ENCODE peak calls at places on chromosomes 7 and 10, in five cellular contexts. One of them, this sample, is unnamed.
A peak's percentile ranks its signal among the peaks of the same experiment; 100 is the strongest.

GRCh38 chr7:133077394-133077793 is 4.5 kb downstream of the CHCHD3 start:
- DNase-seq in suprapubic skin: no peak
- DNase-seq in adipocyte: no peak
- DNase-seq in upper lobe of right lung: no peak
- DNase-seq in body of pancreas: no peak
- DNase-seq in this sample: no peak

GRCh38 chr7:13628231-13629001 is 361.1 kb downstream of the ETV1 start:
- DNase-seq in adipocyte: peak; percentile 9
- DNase-seq in suprapubic skin: no peak
- DNase-seq in body of pancreas: no peak
- DNase-seq in upper lobe of right lung: no peak
- DNase-seq in this sample: no peak

GRCh38 chr10:122567056-122567660 is 6.6 kb downstream of the DMBT1 start:
- DNase-seq in suprapubic skin: no peak
- DNase-seq in body of pancreas: peak; percentile 44
- DNase-seq in adipocyte: peak; percentile 29
- DNase-seq in upper lobe of right lung: no peak
- DNase-seq in this sample: no peak

GRCh38 chr7:34013421-34013820 is 108.1 kb downstream of the BMPER start:
- DNase-seq in adipocyte: peak; percentile 19
- DNase-seq in suprapubic skin: no peak
- DNase-seq in body of pancreas: no peak
- DNase-seq in upper lobe of right lung: no peak
- DNase-seq in this sample: no peak

GRCh38 chr7:100983451-100984187 is 14.3 kb downstream of the MUC12 start:
- DNase-seq in adipocyte: peak; percentile 85
- DNase-seq in suprapubic skin: no peak
- DNase-seq in body of pancreas: no peak
- DNase-seq in upper lobe of right lung: no peak
- DNase-seq in this sample: no peak

GRCh38 chr7:3294432-3295100 is 6.5 kb upstream of the SDK1 start:
- DNase-seq in body of pancreas: peak; percentile 76
- DNase-seq in suprapubic skin: no peak
- DNase-seq in adipocyte: no peak
- DNase-seq in upper lobe of right lung: no peak
- DNase-seq in this sample: no peak

GRCh38 chr10:7239312-7239985 is 171.4 kb downstream of the SFMBT2 start:
- DNase-seq in suprapubic skin: no peak
- DNase-seq in upper lobe of right lung: no peak
- DNase-seq in adipocyte: no peak
- DNase-seq in body of pancreas: no peak
- DNase-seq in this sample: no peak

GRCh38 chr7:142088022-142088714 is 23.4 kb upstream of the MGAM2 start:
- DNase-seq in suprapubic skin: no peak
- DNase-seq in upper lobe of right lung: no peak
- DNase-seq in adipocyte: no peak
- DNase-seq in body of pancreas: peak; percentile 71
- DNase-seq in this sample: no peak

GRCh38 chr10:101782811-101783735 is at the start of gene NPM3:
- DNase-seq in adipocyte: peak; percentile 95
- DNase-seq in body of pancreas: peak; percentile 78
- DNase-seq in upper lobe of right lung: peak; percentile 89
- DNase-seq in suprapubic skin: peak; percentile 94
- DNase-seq in this sample: peak; percentile 84

GRCh38 chr7:49708590-49708989 is 64.8 kb upstream of the VWC2 start:
- DNase-seq in suprapubic skin: no peak
- DNase-seq in adipocyte: no peak
- DNase-seq in upper lobe of right lung: no peak
- DNase-seq in body of pancreas: no peak
- DNase-seq in this sample: no peak

GRCh38 chr7:11261470-11261869 is 287.8 kb downstream of the PHF14 start:
- DNase-seq in adipocyte: no peak
- DNase-seq in suprapubic skin: no peak
- DNase-seq in body of pancreas: peak; percentile 42
- DNase-seq in upper lobe of right lung: no peak
- DNase-seq in this sample: no peak

GRCh38 chr7:130641497-130641896 is 27.1 kb downstream of the COPG2 start:
- DNase-seq in body of pancreas: no peak
- DNase-seq in upper lobe of right lung: no peak
- DNase-seq in adipocyte: no peak
- DNase-seq in suprapubic skin: no peak
- DNase-seq in this sample: no peak

GRCh38 chr7:120089968-120090367 is 183.0 kb upstream of the KCND2 start:
- DNase-seq in upper lobe of right lung: no peak
- DNase-seq in body of pancreas: no peak
- DNase-seq in adipocyte: peak; percentile 56
- DNase-seq in suprapubic skin: no peak
- DNase-seq in this sample: no peak

GRCh38 chr7:127317447-127317961 is 64.8 kb upstream of the GRM8 start:
- DNase-seq in suprapubic skin: no peak
- DNase-seq in body of pancreas: no peak
- DNase-seq in upper lobe of right lung: no peak
- DNase-seq in adipocyte: peak; percentile 25
- DNase-seq in this sample: no peak

GRCh38 chr7:91348686-91349085 is 84.5 kb downstream of the FZD1 start:
- DNase-seq in upper lobe of right lung: no peak
- DNase-seq in adipocyte: peak; percentile 19
- DNase-seq in suprapubic skin: no peak
- DNase-seq in body of pancreas: no peak
- DNase-seq in this sample: no peak

DNA sequence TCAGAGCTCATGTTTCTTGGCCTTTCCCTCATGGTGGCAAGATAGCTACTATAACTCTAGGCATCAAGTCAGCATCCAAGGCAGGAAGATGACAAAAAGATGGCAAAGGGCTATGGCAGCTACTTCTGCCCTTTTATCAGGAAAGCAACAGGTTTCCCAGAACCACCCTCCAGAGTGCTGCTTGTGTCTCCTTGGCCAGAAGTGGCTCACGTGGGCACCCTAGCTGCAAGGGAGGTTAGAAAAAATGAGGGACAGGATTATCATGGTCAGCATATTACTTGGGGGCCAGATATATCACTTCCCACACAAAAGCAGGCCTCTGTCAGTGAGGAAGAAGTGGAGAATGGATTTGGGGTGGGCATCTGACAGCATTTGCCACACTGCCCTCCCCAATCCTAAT is 24.3 kb upstream of the C10orf105 start:
- DNase-seq in adipocyte: no peak
- DNase-seq in upper lobe of right lung: no peak
- DNase-seq in body of pancreas: no peak
- DNase-seq in suprapubic skin: no peak
- DNase-seq in this sample: no peak
- H3K4me1 ChIP-seq in adipocyte: peaks cover 39% of the 10 kb centered on the region
- H3K4me1 ChIP-seq in upper lobe of right lung: peaks cover 40% of the 10 kb centered on the region
- H3K4me1 ChIP-seq in body of pancreas: peaks cover 27% of the 10 kb centered on the region
- H3K4me1 ChIP-seq in suprapubic skin: peaks cover 72% of the 10 kb centered on the region
- H3K4me1 ChIP-seq in this sample: peaks cover 11% of the 10 kb centered on the region

GRCh38 chr7:155454183-155455112 is 3.5 kb upstream of the EN2 start:
- DNase-seq in body of pancreas: no peak
- DNase-seq in suprapubic skin: no peak
- DNase-seq in upper lobe of right lung: peak; percentile 39
- DNase-seq in adipocyte: no peak
- DNase-seq in this sample: no peak
- H3K27me3 ChIP-seq in body of pancreas: peaks cover 4% of the 10 kb centered on the region
- H3K27me3 ChIP-seq in suprapubic skin: peaks cover 97% of the 10 kb centered on the region
- H3K27me3 ChIP-seq in upper lobe of right lung: peaks cover 93% of the 10 kb centered on the region
- H3K27me3 ChIP-seq in adipocyte: peaks cover 57% of the 10 kb centered on the region
- H3K27me3 ChIP-seq in this sample: peaks cover 95% of the 10 kb centered on the region

GRCh38 chr7:150742286-150742968 is 5.2 kb downstream of the GIMAP5 start:
- DNase-seq in adipocyte: no peak
- DNase-seq in suprapubic skin: no peak
- DNase-seq in upper lobe of right lung: no peak
- DNase-seq in body of pancreas: no peak
- DNase-seq in this sample: no peak

GRCh38 chr7:150746931-150747330 is 9.7 kb downstream of the GIMAP5 start:
- DNase-seq in adipocyte: no peak
- DNase-seq in body of pancreas: no peak
- DNase-seq in suprapubic skin: no peak
- DNase-seq in upper lobe of right lung: no peak
- DNase-seq in this sample: no peak

GRCh38 chr7:150745868-150746267 is 8.7 kb downstream of the GIMAP5 start:
- DNase-seq in body of pancreas: no peak
- DNase-seq in suprapubic skin: no peak
- DNase-seq in upper lobe of right lung: no peak
- DNase-seq in adipocyte: no peak
- DNase-seq in this sample: no peak

GRCh38 chr7:150745086-150745485 is 7.9 kb downstream of the GIMAP5 start:
- DNase-seq in upper lobe of right lung: no peak
- DNase-seq in suprapubic skin: no peak
- DNase-seq in adipocyte: no peak
- DNase-seq in body of pancreas: no peak
- DNase-seq in this sample: no peak

GRCh38 chr7:150744041-150744656 is 6.9 kb downstream of the GIMAP5 start:
- DNase-seq in adipocyte: no peak
- DNase-seq in body of pancreas: no peak
- DNase-seq in suprapubic skin: no peak
- DNase-seq in upper lobe of right lung: no peak
- DNase-seq in this sample: no peak
- H3K4me1 ChIP-seq in adipocyte: no peaks in the 10 kb centered on the region
- H3K4me1 ChIP-seq in body of pancreas: peaks cover 9% of the 10 kb centered on the region
- H3K4me1 ChIP-seq in suprapubic skin: no peaks in the 10 kb centered on the region
- H3K4me1 ChIP-seq in upper lobe of right lung: peaks cover 8% of the 10 kb centered on the region
- H3K4me1 ChIP-seq in this sample: no peaks in the 10 kb centered on the region

GRCh38 chr7:94908204-94909022 is 1.0 kb downstream of the PPP1R9A start:
- DNase-seq in upper lobe of right lung: peak; percentile 74
- DNase-seq in body of pancreas: peak; percentile 52
- DNase-seq in adipocyte: peak; percentile 22
- DNase-seq in suprapubic skin: no peak
- DNase-seq in this sample: no peak

GRCh38 chr7:94909023-94909466 is 1.7 kb downstream of the PPP1R9A start:
- DNase-seq in body of pancreas: no peak
- DNase-seq in suprapubic skin: no peak
- DNase-seq in upper lobe of right lung: no peak
- DNase-seq in adipocyte: peak; percentile 4
- DNase-seq in this sample: no peak

GRCh38 chr7:94907420-94908203 is at the start of gene PPP1R9A:
- DNase-seq in body of pancreas: peak; percentile 69
- DNase-seq in upper lobe of right lung: peak; percentile 81
- DNase-seq in suprapubic skin: no peak
- DNase-seq in adipocyte: peak; percentile 52
- DNase-seq in this sample: no peak

GRCh38 chr7:94906035-94906796 is 1.2 kb upstream of the PPP1R9A start:
- DNase-seq in upper lobe of right lung: no peak
- DNase-seq in suprapubic skin: no peak
- DNase-seq in body of pancreas: no peak
- DNase-seq in adipocyte: no peak
- DNase-seq in this sample: no peak

DNA sequence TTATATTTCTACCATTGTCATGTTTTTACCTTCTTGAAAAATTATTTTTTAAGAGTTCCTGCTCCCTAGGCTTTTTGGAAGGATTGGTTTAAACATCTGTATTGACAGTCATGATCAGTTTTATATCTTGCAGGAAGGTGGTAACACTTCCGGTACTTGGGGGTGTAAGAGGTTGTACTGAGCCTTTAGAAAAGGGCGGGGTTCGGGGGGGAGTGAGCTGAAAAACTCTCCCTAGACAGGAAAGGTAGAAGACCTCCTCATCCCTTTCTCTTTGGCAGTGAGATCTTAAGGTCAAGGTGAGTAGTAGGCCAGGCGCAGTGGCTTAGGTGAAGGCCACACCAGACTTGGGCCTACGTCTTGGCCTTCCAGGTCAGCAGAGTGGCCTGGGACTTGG is 371 bp upstream of the PPP1R9A start:
- DNase-seq in suprapubic skin: no peak
- DNase-seq in adipocyte: no peak
- DNase-seq in upper lobe of right lung: no peak
- DNase-seq in body of pancreas: no peak
- DNase-seq in this sample: no peak
- H3K27me3 ChIP-seq in suprapubic skin: peaks cover 33% of the 10 kb centered on the region
- H3K27me3 ChIP-seq in adipocyte: no peaks in the 10 kb centered on the region
- H3K27me3 ChIP-seq in upper lobe of right lung: no peaks in the 10 kb centered on the region
- H3K27me3 ChIP-seq in body of pancreas: no peaks in the 10 kb centered on the region
- H3K27me3 ChIP-seq in this sample: peaks cover 57% of the 10 kb centered on the region

DNA sequence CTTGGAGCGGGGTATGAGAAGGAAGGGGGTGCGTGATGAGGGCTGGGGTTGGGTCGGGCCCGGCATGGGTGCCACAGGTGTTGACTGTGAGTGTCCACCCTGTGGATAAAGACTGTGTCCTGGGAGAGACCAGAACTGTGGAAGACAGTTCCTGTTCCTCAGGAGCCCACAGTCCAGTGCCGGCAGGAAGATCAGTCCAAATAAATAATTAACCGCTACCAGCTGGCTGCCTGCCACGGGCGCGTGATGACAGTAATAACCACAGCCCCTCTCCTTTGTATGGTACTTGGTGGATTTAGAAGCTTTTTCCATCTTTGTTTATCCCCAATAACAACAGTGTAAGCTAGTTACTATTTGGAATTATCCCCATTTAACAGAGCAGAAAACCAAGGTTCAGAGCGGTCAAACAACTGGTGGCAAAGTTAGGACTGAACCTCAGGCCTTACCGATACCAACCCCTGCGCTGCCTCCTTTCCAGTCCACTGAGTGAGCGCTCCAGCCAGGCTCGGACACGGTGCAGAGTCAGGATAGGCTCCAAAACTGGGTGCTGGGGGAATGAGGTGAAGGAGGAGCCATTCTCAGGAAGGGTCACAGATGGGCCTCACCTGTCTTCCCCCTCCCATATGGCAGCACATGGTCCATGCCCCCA is 5.1 kb downstream of the ZMIZ1 start:
- DNase-seq in adipocyte: no peak
- DNase-seq in suprapubic skin: no peak
- DNase-seq in upper lobe of right lung: peak; percentile 79
- DNase-seq in body of pancreas: peak; percentile 68
- DNase-seq in this sample: peak; percentile 89
- H3K4me1 ChIP-seq in adipocyte: peaks cover 73% of the 10 kb centered on the region
- H3K4me1 ChIP-seq in suprapubic skin: peaks cover 76% of the 10 kb centered on the region
- H3K4me1 ChIP-seq in upper lobe of right lung: peaks cover 74% of the 10 kb centered on the region
- H3K4me1 ChIP-seq in body of pancreas: peaks cover 77% of the 10 kb centered on the region
- H3K4me1 ChIP-seq in this sample: peaks cover 74% of the 10 kb centered on the region

GRCh38 chr7:19958309-19958896 is 185.0 kb upstream of the TMEM196 start:
- DNase-seq in upper lobe of right lung: no peak
- DNase-seq in adipocyte: no peak
- DNase-seq in suprapubic skin: no peak
- DNase-seq in body of pancreas: no peak
- DNase-seq in this sample: peak; percentile 52
- H3K27me3 ChIP-seq in upper lobe of right lung: no peaks in the 10 kb centered on the region
- H3K27me3 ChIP-seq in adipocyte: no peaks in the 10 kb centered on the region
- H3K27me3 ChIP-seq in suprapubic skin: no peaks in the 10 kb centered on the region
- H3K27me3 ChIP-seq in body of pancreas: no peaks in the 10 kb centered on the region
- H3K27me3 ChIP-seq in this sample: no peaks in the 10 kb centered on the region

GRCh38 chr10:517872-518475 is 171.5 kb downstream of the DIP2C start:
- DNase-seq in adipocyte: no peak
- DNase-seq in upper lobe of right lung: peak; percentile 49
- DNase-seq in body of pancreas: no peak
- DNase-seq in suprapubic skin: no peak
- DNase-seq in this sample: no peak

GRCh38 chr10:519055-519715 is 170.3 kb downstream of the DIP2C start:
- DNase-seq in adipocyte: no peak
- DNase-seq in upper lobe of right lung: peak; percentile 51
- DNase-seq in suprapubic skin: no peak
- DNase-seq in body of pancreas: no peak
- DNase-seq in this sample: no peak

GRCh38 chr10:517236-517635 is 172.2 kb downstream of the DIP2C start:
- DNase-seq in suprapubic skin: no peak
- DNase-seq in upper lobe of right lung: no peak
- DNase-seq in adipocyte: no peak
- DNase-seq in body of pancreas: no peak
- DNase-seq in this sample: no peak

GRCh38 chr10:515674-516073 is 173.8 kb downstream of the DIP2C start:
- DNase-seq in body of pancreas: no peak
- DNase-seq in adipocyte: no peak
- DNase-seq in suprapubic skin: no peak
- DNase-seq in upper lobe of right lung: no peak
- DNase-seq in this sample: no peak

GRCh38 chr10:516766-517165 is 172.7 kb downstream of the DIP2C start:
- DNase-seq in adipocyte: no peak
- DNase-seq in suprapubic skin: no peak
- DNase-seq in body of pancreas: no peak
- DNase-seq in upper lobe of right lung: peak; percentile 46
- DNase-seq in this sample: no peak
- H3K4me1 ChIP-seq in adipocyte: no peaks in the 10 kb centered on the region
- H3K4me1 ChIP-seq in suprapubic skin: peaks cover 5% of the 10 kb centered on the region
- H3K4me1 ChIP-seq in body of pancreas: peaks cover 24% of the 10 kb centered on the region
- H3K4me1 ChIP-seq in upper lobe of right lung: no peaks in the 10 kb centered on the region
- H3K4me1 ChIP-seq in this sample: no peaks in the 10 kb centered on the region